ENCODE peak calls at places on chromosomes 12 and 14, in four cellular contexts. One of them, this sample, is unnamed.

GRCh38 chr12:80157640-80158039 is 58.3 kb downstream of the OTOGL start:
- DNase-seq in cardiac muscle cell: no peak
- DNase-seq in CD4-positive, CD25-positive, alpha-beta regulatory T cell: no peak
- DNase-seq in mammary epithelial cell: no peak
- DNase-seq in this sample: no peak

GRCh38 chr12:117485984-117486839 is 124.8 kb upstream of the NOS1 start:
- DNase-seq in CD4-positive, CD25-positive, alpha-beta regulatory T cell: no peak
- DNase-seq in mammary epithelial cell: no peak
- DNase-seq in cardiac muscle cell: no peak
- DNase-seq in this sample: no peak

GRCh38 chr14:75277000-75277795 is 1.4 kb upstream of the FOS start:
- DNase-seq in mammary epithelial cell: peak
- DNase-seq in cardiac muscle cell: peak
- DNase-seq in CD4-positive, CD25-positive, alpha-beta regulatory T cell: peak
- DNase-seq in this sample: peak

GRCh38 chr14:101835166-101835557 is 73.7 kb downstream of the PPP2R5C start:
- DNase-seq in cardiac muscle cell: no peak
- DNase-seq in mammary epithelial cell: no peak
- DNase-seq in CD4-positive, CD25-positive, alpha-beta regulatory T cell: no peak
- DNase-seq in this sample: no peak

GRCh38 chr12:125678589-125678993 is 613.4 kb downstream of the AACS start:
- DNase-seq in cardiac muscle cell: no peak
- DNase-seq in CD4-positive, CD25-positive, alpha-beta regulatory T cell: no peak
- DNase-seq in mammary epithelial cell: no peak
- DNase-seq in this sample: no peak

GRCh38 chr12:110923692-110924334 is 3.4 kb upstream of the MYL2 start:
- DNase-seq in CD4-positive, CD25-positive, alpha-beta regulatory T cell: no peak
- DNase-seq in mammary epithelial cell: no peak
- DNase-seq in cardiac muscle cell: no peak
- DNase-seq in this sample: no peak

GRCh38 chr14:75578099-75578785 is at the start of gene FLVCR2:
- DNase-seq in mammary epithelial cell: peak
- DNase-seq in CD4-positive, CD25-positive, alpha-beta regulatory T cell: peak
- DNase-seq in cardiac muscle cell: peak
- DNase-seq in this sample: peak

GRCh38 chr12:102869571-102869970 is 47.5 kb downstream of the PAH start:
- DNase-seq in mammary epithelial cell: no peak
- DNase-seq in cardiac muscle cell: no peak
- DNase-seq in CD4-positive, CD25-positive, alpha-beta regulatory T cell: no peak
- DNase-seq in this sample: no peak

GRCh38 chr12:53091756-53092155 is 5.7 kb upstream of the IGFBP6 start:
- DNase-seq in CD4-positive, CD25-positive, alpha-beta regulatory T cell: no peak
- DNase-seq in cardiac muscle cell: no peak
- DNase-seq in mammary epithelial cell: no peak
- DNase-seq in this sample: no peak

GRCh38 chr12:60263146-60263545 is 667.3 kb downstream of the SLC16A7 start:
- DNase-seq in CD4-positive, CD25-positive, alpha-beta regulatory T cell: no peak
- DNase-seq in cardiac muscle cell: no peak
- DNase-seq in mammary epithelial cell: no peak
- DNase-seq in this sample: no peak

GRCh38 chr14:57068511-57068910 is 200.2 kb downstream of the EXOC5 start:
- DNase-seq in mammary epithelial cell: no peak
- DNase-seq in CD4-positive, CD25-positive, alpha-beta regulatory T cell: no peak
- DNase-seq in cardiac muscle cell: no peak
- DNase-seq in this sample: no peak

GRCh38 chr12:4829161-4829792 is 80.4 kb upstream of the KCNA1 start:
- DNase-seq in mammary epithelial cell: no peak
- DNase-seq in CD4-positive, CD25-positive, alpha-beta regulatory T cell: peak
- DNase-seq in cardiac muscle cell: no peak
- DNase-seq in this sample: no peak

GRCh38 chr14:101131451-101131916 is 228.0 kb upstream of the RTL1 start:
- DNase-seq in CD4-positive, CD25-positive, alpha-beta regulatory T cell: no peak
- DNase-seq in mammary epithelial cell: no peak
- DNase-seq in cardiac muscle cell: no peak
- DNase-seq in this sample: no peak

GRCh38 chr12:52956987-52957386 is 8.1 kb downstream of the KRT18 start:
- DNase-seq in CD4-positive, CD25-positive, alpha-beta regulatory T cell: no peak
- DNase-seq in cardiac muscle cell: no peak
- DNase-seq in mammary epithelial cell: no peak
- DNase-seq in this sample: no peak

GRCh38 chr12:6777386-6777785 is 5.1 kb downstream of the LAG3 start:
- DNase-seq in mammary epithelial cell: no peak
- DNase-seq in cardiac muscle cell: no peak
- DNase-seq in CD4-positive, CD25-positive, alpha-beta regulatory T cell: no peak
- DNase-seq in this sample: no peak

GRCh38 chr12:6425588-6426531 is 18.9 kb upstream of the CD27 start:
- DNase-seq in cardiac muscle cell: no peak
- DNase-seq in mammary epithelial cell: no peak
- DNase-seq in CD4-positive, CD25-positive, alpha-beta regulatory T cell: no peak
- DNase-seq in this sample: no peak

GRCh38 chr14:96275182-96276112 is 19.4 kb downstream of the BDKRB1 start:
- DNase-seq in CD4-positive, CD25-positive, alpha-beta regulatory T cell: peak
- DNase-seq in mammary epithelial cell: peak
- DNase-seq in cardiac muscle cell: peak
- DNase-seq in this sample: peak

GRCh38 chr14:57492859-57493258 is 798 bp downstream of the CCDC198 start:
- DNase-seq in cardiac muscle cell: peak
- DNase-seq in mammary epithelial cell: peak
- DNase-seq in CD4-positive, CD25-positive, alpha-beta regulatory T cell: no peak
- DNase-seq in this sample: no peak

GRCh38 chr14:103686831-103687485 is 28.3 kb downstream of the XRCC3 start:
- DNase-seq in mammary epithelial cell: no peak
- DNase-seq in cardiac muscle cell: peak
- DNase-seq in CD4-positive, CD25-positive, alpha-beta regulatory T cell: no peak
- DNase-seq in this sample: no peak

GRCh38 chr14:70907996-70908917 is 998 bp downstream of the PCNX1 start:
- DNase-seq in cardiac muscle cell: peak
- DNase-seq in mammary epithelial cell: peak
- DNase-seq in CD4-positive, CD25-positive, alpha-beta regulatory T cell: peak
- DNase-seq in this sample: peak

GRCh38 chr12:123471374-123472068 is 13.6 kb downstream of the SNRNP35 start:
- DNase-seq in mammary epithelial cell: no peak
- DNase-seq in CD4-positive, CD25-positive, alpha-beta regulatory T cell: no peak
- DNase-seq in cardiac muscle cell: peak
- DNase-seq in this sample: no peak

GRCh38 chr12:130162267-130162666 is at the start of gene FZD10:
- DNase-seq in mammary epithelial cell: no peak
- DNase-seq in CD4-positive, CD25-positive, alpha-beta regulatory T cell: no peak
- DNase-seq in cardiac muscle cell: peak
- DNase-seq in this sample: peak

GRCh38 chr12:81078469-81079196 is 754 bp downstream of the ACSS3 start:
- DNase-seq in CD4-positive, CD25-positive, alpha-beta regulatory T cell: no peak
- DNase-seq in cardiac muscle cell: peak
- DNase-seq in mammary epithelial cell: no peak
- DNase-seq in this sample: no peak

GRCh38 chr12:12563529-12563928 is 866 bp upstream of the DUSP16 start:
- DNase-seq in cardiac muscle cell: peak
- DNase-seq in mammary epithelial cell: peak
- DNase-seq in CD4-positive, CD25-positive, alpha-beta regulatory T cell: no peak
- DNase-seq in this sample: no peak

GRCh38 chr12:52280796-52281560 is 6.5 kb downstream of the KRT86 start:
- DNase-seq in mammary epithelial cell: peak
- DNase-seq in CD4-positive, CD25-positive, alpha-beta regulatory T cell: no peak
- DNase-seq in cardiac muscle cell: peak
- DNase-seq in this sample: no peak

GRCh38 chr12:38895446-38895845 is 9.9 kb downstream of the CPNE8 start:
- DNase-seq in cardiac muscle cell: no peak
- DNase-seq in CD4-positive, CD25-positive, alpha-beta regulatory T cell: no peak
- DNase-seq in mammary epithelial cell: no peak
- DNase-seq in this sample: no peak

GRCh38 chr12:109523071-109523470 is 45.6 kb downstream of the UBE3B start:
- DNase-seq in mammary epithelial cell: no peak
- DNase-seq in CD4-positive, CD25-positive, alpha-beta regulatory T cell: no peak
- DNase-seq in cardiac muscle cell: no peak
- DNase-seq in this sample: no peak

GRCh38 chr12:108890208-108890607 is 10.3 kb downstream of the DAO start:
- DNase-seq in CD4-positive, CD25-positive, alpha-beta regulatory T cell: no peak
- DNase-seq in mammary epithelial cell: no peak
- DNase-seq in cardiac muscle cell: peak
- DNase-seq in this sample: peak

GRCh38 chr12:68804654-68805591 is 3.1 kb upstream of the MDM2 start:
- DNase-seq in CD4-positive, CD25-positive, alpha-beta regulatory T cell: no peak
- DNase-seq in cardiac muscle cell: no peak
- DNase-seq in mammary epithelial cell: no peak
- DNase-seq in this sample: no peak

GRCh38 chr12:126860210-126860609 is 1406.8 kb upstream of the TMEM132C start:
- DNase-seq in CD4-positive, CD25-positive, alpha-beta regulatory T cell: no peak
- DNase-seq in cardiac muscle cell: no peak
- DNase-seq in mammary epithelial cell: no peak
- DNase-seq in this sample: no peak

GRCh38 chr14:50037837-50038236 is 78.5 kb downstream of the VCPKMT start:
- DNase-seq in mammary epithelial cell: peak
- DNase-seq in cardiac muscle cell: peak
- DNase-seq in CD4-positive, CD25-positive, alpha-beta regulatory T cell: no peak
- DNase-seq in this sample: no peak

GRCh38 chr12:132620893-132621656 is 2.5 kb downstream of the P2RX2 start:
- DNase-seq in CD4-positive, CD25-positive, alpha-beta regulatory T cell: no peak
- DNase-seq in cardiac muscle cell: no peak
- DNase-seq in mammary epithelial cell: no peak
- DNase-seq in this sample: no peak

GRCh38 chr14:23366163-23366921 is 1.4 kb upstream of the EFS start:
- DNase-seq in cardiac muscle cell: peak
- DNase-seq in mammary epithelial cell: peak
- DNase-seq in CD4-positive, CD25-positive, alpha-beta regulatory T cell: no peak
- DNase-seq in this sample: peak

This sample was measured in neural crest cell.